ENCODE peak calls at places on chromosomes 2 and 18, in six cellular contexts. Y is mesendoderm; X is fibroblast of pulmonary artery; U is ELR; J is stimulated activated CD4-positive, alpha-beta T cell treated with anti-CD3 and anti-CD28 coated beads, Interleukin-4, amount 100 ng/mL, for 1 hour; R is activated CD8-positive, alpha-beta memory T cell treated with anti-CD3 and anti-CD28 coated beads, Interleukin-2, amount 50 U/mL, for 48 hours. F is an unnamed sample.

GRCh38 chr2:52289776-52290175 is 1257.8 kb upstream of the NRXN1 start:
- DNase-seq in Y (no peak), X (peak; percentile 10), U (no peak), J (no peak), R (no peak), F (no peak)

GRCh38 chr2:2848621-2849443 is 517.8 kb upstream of the MYT1L start:
- DNase-seq in Y (peak; percentile 38), X (no peak), U (no peak), J (no peak), R (no peak), F (no peak)

GRCh38 chr2:120738786-120739771 is 3.4 kb downstream of the GLI2 start:
- DNase-seq in Y (peak; percentile 74), X (no peak), U (no peak), J (no peak), R (peak; percentile 29), F (no peak)

GRCh38 chr18:46073474-46074331 is 1.6 kb upstream of the PSTPIP2 start:
- DNase-seq in Y (peak; percentile 77), X (peak; percentile 80), U (peak; percentile 79), J (no peak), R (no peak), F (peak; percentile 61)

GRCh38 chr2:239026711-239027430 is 179.0 kb downstream of the TWIST2 start:
- DNase-seq in Y (peak; percentile 15), X (no peak), U (no peak), J (no peak), R (no peak), F (no peak)

GRCh38 chr18:57780318-57781127 is 22.6 kb downstream of the ATP8B1 start:
- DNase-seq in Y (peak; percentile 62), X (peak; percentile 92), U (peak; percentile 83), J (no peak), R (no peak), F (no peak)

GRCh38 chr2:95050385-95051300 is 25.1 kb downstream of the MAL start:
- DNase-seq in Y (no peak), X (no peak), U (no peak), J (no peak), R (no peak), F (no peak)

GRCh38 chr2:195319548-195320415 is 337.2 kb upstream of the SLC39A10 start:
- DNase-seq in Y (no peak), X (no peak), U (peak; percentile 89), J (no peak), R (no peak), F (no peak)

GRCh38 chr18:49651033-49651432 is 89.2 kb downstream of the LIPG start:
- DNase-seq in Y (no peak), X (no peak), U (no peak), J (no peak), R (no peak), F (no peak)

GRCh38 chr2:177246000-177246399 is 18.5 kb downstream of the NFE2L2 start:
- DNase-seq in Y (no peak), X (no peak), U (no peak), J (no peak), R (no peak), F (no peak)

GRCh38 chr2:60118061-60118460 is 435.4 kb downstream of the BCL11A start:
- DNase-seq in Y (peak; percentile 21), X (no peak), U (no peak), J (no peak), R (no peak), F (no peak)

GRCh38 chr18:45611943-45612342 is 3.3 kb upstream of the SLC14A2 start:
- DNase-seq in Y (no peak), X (no peak), U (no peak), J (no peak), R (no peak), F (no peak)

GRCh38 chr2:8848328-8849100 is 11.1 kb upstream of the KIDINS220 start:
- DNase-seq in Y (no peak), X (no peak), U (no peak), J (no peak), R (no peak), F (no peak)

GRCh38 chr2:233679176-233679575 is 2.5 kb upstream of the UGT1A7 start:
- DNase-seq in Y (no peak), X (no peak), U (no peak), J (no peak), R (no peak), F (no peak)

GRCh38 chr2:228703099-228703498 is 521.6 kb upstream of the SPHKAP start:
- DNase-seq in Y (no peak), X (no peak), U (no peak), J (no peak), R (no peak), F (no peak)

GRCh38 chr2:53104263-53104662 is 663.3 kb upstream of the CHAC2 start:
- DNase-seq in Y (peak; percentile 89), X (peak; percentile 66), U (peak; percentile 73), J (no peak), R (no peak), F (no peak)

GRCh38 chr2:71691747-71692455 is 238.5 kb downstream of the DYSF start:
- DNase-seq in Y (peak; percentile 44), X (no peak), U (no peak), J (no peak), R (no peak), F (no peak)

GRCh38 chr2:27320958-27321543 is 1.8 kb downstream of the MPV17 start:
- DNase-seq in Y (peak; percentile 95), X (peak; percentile 99), U (peak; percentile 99), J (no peak), R (no peak), F (no peak)

GRCh38 chr2:205343103-205343502 is 339.2 kb upstream of the NRP2 start:
- DNase-seq in Y (peak; percentile 48), X (no peak), U (no peak), J (no peak), R (no peak), F (no peak)

GRCh38 chr2:130728549-130729310 is at the start of gene GPR148:
- DNase-seq in Y (no peak), X (no peak), U (no peak), J (no peak), R (no peak), F (no peak)

GRCh38 chr18:11981633-11982366 is 493 bp downstream of the IMPA2 start:
- DNase-seq in Y (peak; percentile 76), X (no peak), U (peak; percentile 42), J (peak; percentile 15), R (peak; percentile 68), F (peak; percentile 9)

GRCh38 chr2:68465081-68465916 is 1.8 kb downstream of the FBXO48 start:
- DNase-seq in Y (no peak), X (no peak), U (peak; percentile 79), J (peak; percentile 26), R (no peak), F (no peak)

GRCh38 chr2:34204560-34204959 is 605.5 kb upstream of the FAM98A start:
- DNase-seq in Y (no peak), X (no peak), U (no peak), J (no peak), R (no peak), F (no peak)

GRCh38 chr2:240249423-240250149 is 109.1 kb upstream of the OTOS start:
- DNase-seq in Y (no peak), X (no peak), U (no peak), J (no peak), R (peak; percentile 42), F (no peak)

GRCh38 chr2:158512323-158512722 is 55.6 kb downstream of the PKP4 start:
- DNase-seq in Y (no peak), X (no peak), U (no peak), J (no peak), R (no peak), F (no peak)

GRCh38 chr2:19350678-19351401 is 7.6 kb downstream of the OSR1 start:
- DNase-seq in Y (no peak), X (no peak), U (no peak), J (no peak), R (no peak), F (no peak)

GRCh38 chr2:15734871-15735737 is 143.4 kb downstream of the DDX1 start:
- DNase-seq in Y (peak; percentile 97), X (no peak), U (no peak), J (no peak), R (no peak), F (no peak)

GRCh38 chr2:219641390-219642063 is 14.1 kb downstream of the SLC4A3 start:
- DNase-seq in Y (no peak), X (no peak), U (no peak), J (no peak), R (peak; percentile 42), F (no peak)

GRCh38 chr2:147845608-147846002 is 776 bp downstream of the ACVR2A start:
- DNase-seq in Y (no peak), X (peak; percentile 18), U (peak; percentile 29), J (no peak), R (no peak), F (no peak)

GRCh38 chr2:144389151-144389929 is 130.6 kb downstream of the ZEB2 start:
- DNase-seq in Y (peak; percentile 72), X (no peak), U (no peak), J (no peak), R (no peak), F (no peak)

GRCh38 chr2:31784868-31785267 is 204.1 kb upstream of the SRD5A2 start:
- DNase-seq in Y (no peak), X (no peak), U (no peak), J (no peak), R (no peak), F (no peak)

GRCh38 chr2:99881901-99882591 is 260.3 kb downstream of the AFF3 start:
- DNase-seq in Y (peak; percentile 66), X (peak; percentile 82), U (peak; percentile 92), J (no peak), R (no peak), F (no peak)

GRCh38 chr2:131044078-131044756 is 49.0 kb downstream of the FAM168B start:
- DNase-seq in Y (no peak), X (no peak), U (no peak), J (no peak), R (no peak), F (no peak)

GRCh38 chr2:207163053-207163814 is 2.5 kb downstream of the KLF7 start:
- DNase-seq in Y (peak; percentile 79), X (peak; percentile 91), U (peak; percentile 96), J (no peak), R (no peak), F (no peak)

GRCh38 chr2:20012282-20013060 is at the start of gene MATN3:
- DNase-seq in Y (peak; percentile 79), X (peak; percentile 38), U (peak; percentile 60), J (peak; percentile 4), R (no peak), F (peak; percentile 21)